ENCODE peak calls at places on chromosomes 6 and 20, in five cellular contexts. K, N, V, T and Y are unnamed samples.
A peak's percentile ranks its signal among the peaks of the same experiment; 100 is the strongest.

GRCh38 chr6:165791876-165792437 is 128.9 kb upstream of the PDE10A start:
- DNase-seq in K (no peak), N (no peak), V (no peak), T (no peak), Y (no peak)

GRCh38 chr6:140320799-140321099 is 946.3 kb upstream of the CITED2 start:
- DNase-seq in K (no peak), N (no peak), V (no peak), T (no peak), Y (no peak)

GRCh38 chr6:24903681-24904080 is 32.1 kb downstream of the RIPOR2 start:
- DNase-seq in K (no peak), N (no peak), V (no peak), T (no peak), Y (no peak)

GRCh38 chr6:129686941-129687627 is 22.9 kb downstream of the ARHGAP18 start:
- DNase-seq in K (no peak), N (no peak), V (no peak), T (peak; percentile 76), Y (no peak)

GRCh38 chr6:107116328-107116892 is 1.1 kb upstream of the BEND3 start:
- DNase-seq in K (no peak), N (peak; percentile 87), V (no peak), T (no peak), Y (peak; percentile 38)

GRCh38 chr6:33822575-33823395 is 19.0 kb upstream of the MLN start:
- DNase-seq in K (peak; percentile 72), N (peak; percentile 41), V (peak; percentile 56), T (no peak), Y (peak; percentile 91)

GRCh38 chr20:45946149-45946970 is 11.9 kb downstream of the PCIF1 start:
- DNase-seq in K (no peak), N (no peak), V (peak; percentile 97), T (no peak), Y (peak; percentile 48)

GRCh38 chr6:145276746-145277145 is 458.6 kb downstream of the EPM2A start:
- DNase-seq in K (no peak), N (no peak), V (no peak), T (no peak), Y (no peak)

GRCh38 chr20:37353285-37353849 is 7.4 kb downstream of the SRC start:
- DNase-seq in K (no peak), N (no peak), V (no peak), T (no peak), Y (no peak)

GRCh38 chr20:37828584-37829527 is 74.1 kb upstream of the VSTM2L start:
- DNase-seq in K (no peak), N (no peak), V (no peak), T (no peak), Y (no peak)

GRCh38 chr6:142907544-142907943 is 37.4 kb downstream of the HIVEP2 start:
- DNase-seq in K (no peak), N (no peak), V (no peak), T (no peak), Y (no peak)

GRCh38 chr6:127851197-127851596 is 49.7 kb downstream of the THEMIS start:
- DNase-seq in K (no peak), N (no peak), V (no peak), T (no peak), Y (no peak)

GRCh38 chr20:13006825-13007224 is 1.9 kb upstream of the SPTLC3 start:
- DNase-seq in K (no peak), N (no peak), V (no peak), T (no peak), Y (no peak)

GRCh38 chr6:83518946-83519489 is 6.7 kb downstream of the PRSS35 start:
- DNase-seq in K (no peak), N (no peak), V (no peak), T (no peak), Y (no peak)

GRCh38 chr6:5782783-5783567 is 223.8 kb downstream of the NRN1 start:
- DNase-seq in K (no peak), N (no peak), V (peak; percentile 12), T (no peak), Y (no peak)

GRCh38 chr20:37969949-37970855 is 63.1 kb downstream of the TTI1 start:
- DNase-seq in K (no peak), N (no peak), V (no peak), T (no peak), Y (peak; percentile 45)

GRCh38 chr6:3919130-3919628 is 70.0 kb downstream of the FAM50B start:
- DNase-seq in K (no peak), N (no peak), V (no peak), T (no peak), Y (no peak)

GRCh38 chr6:66159937-66160336 is 452.9 kb upstream of the EYS start:
- DNase-seq in K (no peak), N (no peak), V (no peak), T (no peak), Y (no peak)

GRCh38 chr20:46401478-46401860 is 4.9 kb downstream of the ELMO2 start:
- DNase-seq in K (no peak), N (no peak), V (no peak), T (peak; percentile 40), Y (no peak)

GRCh38 chr20:32493356-32493755 is 91.8 kb downstream of the NOL4L start:
- DNase-seq in K (no peak), N (no peak), V (no peak), T (no peak), Y (no peak)

GRCh38 chr6:170178561-170179477 is 112.1 kb downstream of the DLL1 start:
- DNase-seq in K (no peak), N (no peak), V (no peak), T (no peak), Y (no peak)

GRCh38 chr6:156657311-156657710 is 119.9 kb upstream of the ARID1B start:
- DNase-seq in K (no peak), N (no peak), V (no peak), T (no peak), Y (no peak)

GRCh38 chr6:150142657-150143501 is at the start of gene PPP1R14C:
- DNase-seq in K (no peak), N (no peak), V (no peak), T (no peak), Y (peak; percentile 79)

GRCh38 chr6:139406577-139407343 is 32.3 kb upstream of the CITED2 start:
- DNase-seq in K (no peak), N (no peak), V (no peak), T (no peak), Y (no peak)

GRCh38 chr6:125432968-125433367 is 131.2 kb upstream of the HDDC2 start:
- DNase-seq in K (no peak), N (no peak), V (no peak), T (no peak), Y (no peak)
- TF ChIP-seq HDAC2 in K (no peak), N (no peak), V (no peak), T (no peak), Y (no peak)

GRCh38 chr20:62031462-62032092 is 34.1 kb downstream of the TAF4 start:
- DNase-seq in K (no peak), N (no peak), V (no peak), T (no peak), Y (no peak)

GRCh38 chr20:62029951-62030350 is 35.7 kb downstream of the TAF4 start:
- DNase-seq in K (no peak), N (no peak), V (no peak), T (no peak), Y (no peak)

GRCh38 chr20:62030357-62030756 is 35.3 kb downstream of the TAF4 start:
- DNase-seq in K (no peak), N (no peak), V (no peak), T (no peak), Y (no peak)

GRCh38 chr20:62030834-62031434 is 34.7 kb downstream of the TAF4 start:
- DNase-seq in K (no peak), N (no peak), V (peak; percentile 51), T (peak; percentile 59), Y (no peak)

DNA sequence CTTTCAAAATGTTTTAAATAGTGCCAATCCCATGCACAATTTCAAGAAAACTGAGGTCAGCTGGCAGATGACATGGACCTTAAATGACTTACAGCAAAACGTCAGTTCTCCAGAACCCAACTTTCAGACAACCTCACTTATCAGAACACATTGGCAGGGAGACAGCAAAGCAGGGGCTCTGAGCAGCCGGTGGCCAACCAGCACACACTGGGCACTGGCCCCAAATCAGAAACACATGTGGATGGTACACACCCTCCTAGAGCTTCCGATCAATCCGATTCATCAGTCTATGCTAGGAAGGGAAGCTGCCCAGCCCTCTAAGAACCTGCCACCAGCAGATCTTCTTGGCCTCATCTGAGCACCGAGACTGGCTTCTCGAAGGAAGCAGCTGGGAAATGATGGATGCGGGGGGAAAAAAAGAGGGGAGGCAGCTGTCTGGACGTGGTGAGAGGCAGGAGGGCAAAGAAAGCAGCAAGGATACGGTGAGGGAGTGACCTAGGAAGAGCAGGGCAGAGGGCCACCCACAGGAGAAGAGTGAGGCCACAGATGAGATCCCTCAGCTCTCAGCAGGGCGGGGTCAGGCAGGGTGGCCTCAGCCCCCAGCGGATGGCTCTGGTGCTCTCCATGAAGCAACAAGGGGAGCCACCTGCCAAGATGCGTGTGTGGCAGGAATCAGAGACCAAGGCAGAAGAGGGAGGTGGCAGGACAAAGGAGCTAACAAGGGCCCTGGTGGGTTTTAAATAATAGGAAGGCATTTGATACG is 32.9 kb downstream of the TAF4 start:
- DNase-seq in K (no peak), N (no peak), V (no peak), T (no peak), Y (peak; percentile 52)
- TF ChIP-seq HDAC2 in K (no peak), N (no peak), V (no peak), T (no peak), Y (no peak)

DNA sequence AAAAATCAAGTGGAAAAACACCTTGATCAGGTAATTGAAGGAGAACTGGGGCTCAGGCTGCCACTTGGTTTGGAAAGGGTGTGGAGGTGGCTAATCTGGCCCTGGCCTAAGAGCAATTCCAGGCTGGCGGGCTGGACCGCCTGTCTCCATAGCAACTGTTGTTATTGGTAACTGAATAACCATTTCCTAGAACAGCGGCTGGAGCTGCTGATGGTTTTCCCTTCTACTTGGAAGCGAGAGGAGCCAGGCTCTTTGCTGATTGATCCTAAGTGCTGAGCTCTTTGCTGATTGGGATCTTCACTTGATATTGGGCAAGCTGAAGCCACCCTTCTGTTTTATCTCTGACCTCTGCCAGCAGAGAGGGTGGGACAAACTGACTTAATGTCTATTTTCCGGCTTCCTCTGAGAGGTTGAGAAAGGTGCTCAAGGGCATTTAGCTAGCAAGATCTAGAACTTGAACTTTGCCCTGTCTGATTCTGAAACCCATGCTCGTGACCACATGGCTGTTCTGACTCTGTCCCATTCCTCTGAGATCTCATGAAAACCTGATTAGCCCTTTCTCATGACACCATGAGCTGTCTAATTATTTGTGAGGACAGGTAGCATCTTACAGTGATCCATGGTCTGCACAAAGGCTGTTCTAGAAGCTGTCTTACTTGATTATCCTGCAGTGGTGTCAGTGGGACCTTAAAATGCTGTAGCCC is 89.8 kb upstream of the TOX2 start:
- DNase-seq in K (no peak), N (no peak), V (peak; percentile 28), T (peak; percentile 51), Y (peak; percentile 13)
- TF ChIP-seq HDAC2 in K (no peak), N (no peak), V (no peak), T (no peak), Y (no peak)

DNA sequence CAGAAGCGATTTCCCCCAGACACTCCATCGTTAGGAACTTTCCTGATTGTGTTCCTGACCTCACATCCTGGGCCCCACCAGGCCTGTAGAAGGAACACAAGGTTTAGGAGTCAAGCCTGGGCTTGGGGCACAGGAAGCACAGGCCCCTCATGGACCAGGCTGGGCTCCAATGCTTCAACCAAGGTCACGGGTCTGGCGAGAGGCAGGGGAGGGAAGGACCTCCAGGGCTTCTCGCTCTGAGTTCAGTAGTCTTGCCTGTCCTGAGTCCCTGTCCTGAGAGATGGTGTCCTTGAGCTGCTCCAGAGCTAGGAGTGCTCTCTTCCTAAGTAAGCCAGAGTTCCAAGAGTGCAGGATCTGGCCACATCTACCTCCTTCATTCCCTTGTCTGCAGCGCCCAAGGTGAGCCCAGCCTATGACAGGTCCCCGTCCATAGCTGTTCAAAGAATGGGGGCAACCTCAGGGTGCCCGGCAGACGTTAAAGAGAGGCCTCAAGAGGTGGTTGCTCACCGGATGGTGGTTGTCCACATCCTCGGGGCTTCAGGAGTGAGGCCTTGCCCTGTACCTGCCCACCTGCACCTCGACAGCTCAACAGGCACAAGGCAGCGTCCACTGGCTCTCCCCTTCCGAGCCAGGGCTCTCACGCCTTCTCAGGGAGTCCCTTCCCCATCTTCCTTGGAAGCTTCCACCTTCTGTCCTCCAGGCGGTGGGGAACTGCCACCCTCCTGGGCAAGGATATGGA is 1.6 kb upstream of the TUBB1 start:
- DNase-seq in K (no peak), N (no peak), V (no peak), T (no peak), Y (no peak)
- TF ChIP-seq HDAC2 in K (no peak), N (no peak), V (no peak), T (no peak), Y (no peak)